ENCODE peak calls at places on chromosomes 13 and 19, in four cellular contexts. Y is GM12878, R is K562, C is HepG2. H is an unnamed sample.

GRCh38 chr19:19300613-19301012 is 19.7 kb downstream of the SUGP1 start:
- DNase-seq in R (no peak), C (no peak), Y (no peak), H (no peak)

GRCh38 chr19:58096884-58097283 is 1.1 kb downstream of the ZSCAN18 start:
- DNase-seq in R (no peak), Y (no peak), C (no peak), H (no peak)

GRCh38 chr19:40365613-40366401 is 17.3 kb downstream of the PLD3 start:
- DNase-seq in R (peak), Y (no peak), C (no peak), H (peak)

GRCh38 chr13:93522486-93522885 is 295.9 kb downstream of the GPC6 start:
- DNase-seq in Y (no peak), R (no peak), C (no peak), H (no peak)

GRCh38 chr13:51453959-51454703 is 1.3 kb upstream of the INTS6 start:
- DNase-seq in Y (no peak), R (peak), C (no peak), H (no peak)

GRCh38 chr19:39138221-39139211 is 12.9 kb downstream of the PAK4 start:
- DNase-seq in Y (no peak), C (no peak), R (no peak), H (no peak)

GRCh38 chr19:44585371-44586141 is 27.8 kb upstream of the IGSF23 start:
- DNase-seq in R (no peak), C (no peak), Y (no peak), H (no peak)

GRCh38 chr19:1825909-1826556 is 14.0 kb upstream of the ATP8B3 start:
- DNase-seq in R (peak), Y (no peak), C (peak), H (peak)

GRCh38 chr19:13865243-13865577 is 11.7 kb upstream of the NANOS3 start:
- DNase-seq in R (no peak), Y (no peak), C (no peak), H (no peak)

DNA sequence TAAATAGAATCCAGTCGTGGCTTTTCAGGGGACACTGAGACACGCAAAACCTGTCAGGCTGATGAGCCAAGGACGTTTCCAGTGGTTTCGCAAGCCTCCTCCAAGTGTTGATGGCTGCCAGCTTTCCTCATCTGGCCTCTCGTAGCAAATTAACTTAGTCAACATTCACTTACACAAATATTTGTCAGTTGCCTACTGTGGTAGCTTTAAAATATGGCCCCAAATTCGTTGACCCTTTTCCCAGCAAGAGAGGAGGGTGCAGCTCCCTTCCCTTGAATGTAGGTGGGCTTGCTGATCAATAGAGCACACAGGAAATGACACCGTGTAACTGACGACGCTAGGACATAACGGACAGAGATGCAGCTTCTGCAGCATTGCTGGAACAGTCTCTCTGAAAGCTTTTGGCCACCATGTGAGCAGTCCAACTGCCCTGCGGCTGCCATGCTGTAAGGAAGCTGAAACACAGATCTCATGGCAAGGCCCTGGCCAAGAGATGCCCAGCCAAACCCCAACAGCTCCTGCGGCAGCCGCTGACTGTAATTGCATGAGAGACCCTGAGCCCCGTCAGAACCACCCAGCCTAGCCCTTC is 5.5 kb upstream of the RANBP3 start:
- DNase-seq in Y (no peak), R (no peak), C (no peak), H (no peak)
- TF ChIP-seq RAD21 in Y (no peak), R (no peak), C (no peak), H (no peak)

GRCh38 chr13:110877737-110878136 is 37.1 kb downstream of the ANKRD10 start:
- DNase-seq in R (no peak), C (no peak), Y (no peak), H (no peak)

GRCh38 chr13:110874508-110874960 is 40.3 kb downstream of the ANKRD10 start:
- DNase-seq in Y (no peak), R (peak), C (peak), H (peak)

GRCh38 chr13:110873639-110874507 is 41.0 kb downstream of the ANKRD10 start:
- DNase-seq in R (no peak), Y (no peak), C (no peak), H (no peak)

GRCh38 chr13:110875243-110875642 is 39.6 kb downstream of the ANKRD10 start:
- DNase-seq in C (no peak), Y (no peak), R (peak), H (no peak)

DNA sequence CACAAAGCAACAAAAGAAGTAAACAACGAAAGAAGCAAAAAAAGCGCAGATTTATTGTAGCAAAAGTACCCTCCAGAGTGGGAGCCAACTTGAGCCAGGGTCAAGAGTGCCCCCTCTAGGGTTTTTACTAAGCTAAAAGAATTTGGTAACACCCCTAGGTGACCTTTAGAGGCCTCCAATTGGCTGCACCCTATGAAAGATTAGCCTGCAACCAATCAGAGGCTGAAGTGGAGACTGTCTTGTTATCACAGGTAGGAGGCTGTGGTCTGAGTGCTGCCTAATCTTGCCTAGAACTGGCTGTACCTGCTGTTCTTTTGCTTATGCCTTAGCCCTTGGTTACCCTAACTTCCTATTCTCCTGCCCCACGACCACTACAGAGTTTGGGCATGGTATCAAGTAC is 38.3 kb downstream of the ANKRD10 start:
- DNase-seq in R (peak), Y (no peak), C (no peak), H (peak)
- TF ChIP-seq ESRRA in R (no peak), Y (no peak), C (no peak), H (no peak)

GRCh38 chr13:43021926-43022670 is 1.3 kb upstream of the DNAJC15 start:
- DNase-seq in Y (no peak), C (no peak), R (no peak), H (no peak)
- TF ChIP-seq CHD4 in Y (no peak), C (no peak), R (no peak), H (no peak)

GRCh38 chr13:94558721-94559120 is 37.2 kb downstream of the TGDS start:
- DNase-seq in R (peak), Y (no peak), C (no peak), H (peak)
- TF ChIP-seq RAD21 in R (no peak), Y (no peak), C (no peak), H (no peak)

GRCh38 chr19:53927745-53928144 is 18.7 kb downstream of the CACNG7 start:
- DNase-seq in C (peak), Y (no peak), R (peak), H (peak)
- TF ChIP-seq ESRRA in C (no peak), Y (no peak), R (no peak), H (no peak)

GRCh38 chr13:20415694-20416107 is 110.0 kb downstream of the CRYL1 start:
- DNase-seq in R (no peak), Y (no peak), C (no peak), H (no peak)

GRCh38 chr13:20415288-20415644 is 110.4 kb downstream of the CRYL1 start:
- DNase-seq in Y (no peak), R (no peak), C (no peak), H (no peak)

GRCh38 chr13:20414475-20415287 is 111.0 kb downstream of the CRYL1 start:
- DNase-seq in Y (no peak), C (no peak), R (no peak), H (no peak)

GRCh38 chr13:20418953-20419352 is 106.7 kb downstream of the CRYL1 start:
- DNase-seq in R (no peak), Y (no peak), C (no peak), H (no peak)

DNA sequence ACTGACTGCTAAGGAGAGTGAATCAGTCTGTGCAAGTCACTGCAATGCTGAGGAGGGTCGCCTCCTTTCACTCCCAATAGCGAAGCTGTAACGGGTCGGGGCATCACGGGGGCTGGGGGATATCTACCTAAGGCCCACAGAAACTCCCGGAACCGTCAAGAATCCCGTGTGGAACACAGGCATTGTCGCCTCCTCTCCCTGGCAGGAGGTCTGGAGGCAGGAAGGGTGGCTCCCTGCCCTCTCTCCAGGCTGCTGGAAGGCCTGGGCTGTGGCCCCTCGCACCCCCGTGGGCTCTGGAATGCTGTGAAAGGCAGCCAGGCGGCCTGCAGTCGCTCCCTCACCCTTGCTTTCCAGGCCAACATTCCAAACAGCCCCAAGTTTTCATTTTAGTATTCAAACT is 109.4 kb downstream of the CRYL1 start:
- DNase-seq in Y (no peak), C (no peak), R (no peak), H (no peak)
- TF ChIP-seq CHD4 in Y (no peak), C (no peak), R (no peak), H (no peak)

DNA sequence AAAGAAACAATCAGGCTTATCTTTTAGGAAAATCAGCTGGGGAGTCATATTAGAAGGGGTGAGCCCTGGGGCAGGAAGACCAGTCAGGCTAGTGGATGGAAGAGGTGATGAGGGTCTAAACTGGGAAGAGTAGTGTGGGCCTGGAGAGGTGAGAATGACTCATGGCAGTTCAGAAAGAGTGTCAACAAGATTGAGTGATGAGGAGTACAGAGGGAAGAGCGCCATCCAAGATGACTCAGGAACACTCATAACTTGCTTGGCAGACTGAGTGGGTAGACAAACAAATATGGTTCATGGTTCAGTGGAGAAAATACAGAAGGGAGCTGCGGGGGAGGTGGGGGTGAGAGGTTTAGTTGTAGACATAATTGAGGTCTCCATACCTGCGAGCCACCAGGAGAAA is 17.3 kb upstream of the CLDN10 start:
- DNase-seq in Y (no peak), C (peak), R (no peak), H (peak)
- TF ChIP-seq RAD21 in Y (no peak), C (no peak), R (no peak), H (no peak)

GRCh38 chr13:99287544-99287943 is 19.7 kb downstream of the GPR183 start:
- DNase-seq in R (no peak), Y (no peak), C (no peak), H (no peak)

GRCh38 chr13:99289674-99290337 is 17.4 kb downstream of the GPR183 start:
- DNase-seq in R (no peak), C (no peak), Y (no peak), H (no peak)

GRCh38 chr13:99285432-99286182 is 21.6 kb downstream of the GPR183 start:
- DNase-seq in R (no peak), C (peak), Y (no peak), H (no peak)

GRCh38 chr13:99289265-99289664 is 17.9 kb downstream of the GPR183 start:
- DNase-seq in Y (no peak), C (no peak), R (no peak), H (no peak)

GRCh38 chr13:99288069-99288468 is 19.1 kb downstream of the GPR183 start:
- DNase-seq in R (no peak), C (no peak), Y (peak), H (no peak)
- TF ChIP-seq ESRRA in R (no peak), C (no peak), Y (no peak), H (no peak)

GRCh38 chr13:35785563-35786327 is 309.3 kb upstream of the MAB21L1 start:
- DNase-seq in Y (no peak), C (no peak), R (no peak), H (no peak)

GRCh38 chr13:35793823-35794222 is 317.3 kb upstream of the MAB21L1 start:
- DNase-seq in R (no peak), C (no peak), Y (no peak), H (no peak)

GRCh38 chr13:35787937-35788336 is 311.4 kb upstream of the MAB21L1 start:
- DNase-seq in Y (no peak), R (no peak), C (no peak), H (no peak)

GRCh38 chr13:35791191-35791902 is 314.9 kb upstream of the MAB21L1 start:
- DNase-seq in Y (no peak), C (no peak), R (no peak), H (peak)

GRCh38 chr13:35789335-35790166 is 313.1 kb upstream of the MAB21L1 start:
- DNase-seq in R (peak), C (peak), Y (no peak), H (peak)
- TF ChIP-seq CHD4 in R (no peak), C (no peak), Y (no peak), H (no peak)